ENCODE peak calls at places on chromosomes 4 and X, in five cellular contexts. E, V, Y, A and C are unnamed samples.

GRCh38 chr4:153154010-153154975 is 50.0 kb upstream of the TRIM2 start:
- DNase-seq in E (no peak), V (no peak), Y (no peak), A (peak), C (no peak)

GRCh38 chrX:134849390-134849789 is 141.4 kb upstream of the SMIM10 start:
- DNase-seq in E (no peak), V (no peak), Y (no peak), A (peak), C (no peak)

GRCh38 chrX:150100261-150100660 is 162.0 kb upstream of the EOLA2 start:
- DNase-seq in E (no peak), V (no peak), Y (no peak), A (peak), C (no peak)

GRCh38 chrX:8084023-8084422 is 87.0 kb downstream of the VCX2 start:
- DNase-seq in E (no peak), V (no peak), Y (no peak), A (peak), C (no peak)

GRCh38 chrX:123155327-123155726 is 28.8 kb upstream of the GRIA3 start:
- DNase-seq in E (no peak), V (no peak), Y (no peak), A (peak), C (no peak)

GRCh38 chr4:123327346-123327745 is 69.2 kb upstream of the SPRY1 start:
- DNase-seq in E (peak), V (peak), Y (no peak), A (peak), C (no peak)

GRCh38 chr4:158588777-158589176 is 67.1 kb downstream of the RXFP1 start:
- DNase-seq in E (no peak), V (no peak), Y (no peak), A (no peak), C (no peak)

GRCh38 chr4:153467154-153467896 is 1.2 kb downstream of the TMEM131L start:
- DNase-seq in E (peak), V (peak), Y (peak), A (no peak), C (peak)

GRCh38 chr4:63325140-63325539 is 1084.1 kb downstream of the TECRL start:
- DNase-seq in E (no peak), V (no peak), Y (no peak), A (no peak), C (no peak)

GRCh38 chrX:11541510-11541909 is 124.2 kb downstream of the ARHGAP6 start:
- DNase-seq in E (no peak), V (no peak), Y (no peak), A (no peak), C (no peak)

GRCh38 chr4:101400096-101400495 is 52.8 kb upstream of the PPP3CA start:
- DNase-seq in E (no peak), V (no peak), Y (no peak), A (peak), C (no peak)

GRCh38 chr4:7956306-7957112 is 16.8 kb upstream of the AFAP1 start:
- DNase-seq in E (no peak), V (no peak), Y (no peak), A (peak), C (no peak)

GRCh38 chr4:16626945-16627344 is 271.5 kb downstream of the LDB2 start:
- DNase-seq in E (no peak), V (peak), Y (no peak), A (peak), C (no peak)

GRCh38 chr4:3683744-3684421 is 82.3 kb upstream of the ADRA2C start:
- DNase-seq in E (no peak), V (no peak), Y (no peak), A (no peak), C (no peak)

GRCh38 chr4:30917946-30918345 is 197.8 kb downstream of the PCDH7 start:
- DNase-seq in E (no peak), V (no peak), Y (no peak), A (no peak), C (no peak)

GRCh38 chr4:69689530-69690111 is 36.6 kb upstream of the UGT2A1 start:
- DNase-seq in E (peak), V (peak), Y (no peak), A (peak), C (peak)

GRCh38 chr4:60216752-60217151 is 983.4 kb upstream of the ADGRL3 start:
- DNase-seq in E (no peak), V (peak), Y (no peak), A (peak), C (no peak)

GRCh38 chr4:127606823-127607222 is 25.9 kb upstream of the INTU start:
- DNase-seq in E (no peak), V (no peak), Y (no peak), A (peak), C (no peak)

GRCh38 chrX:46551494-46552128 is 6.4 kb upstream of the ZNF674 start:
- DNase-seq in E (peak), V (peak), Y (no peak), A (peak), C (no peak)

GRCh38 chr4:2807571-2807970 is 14.7 kb downstream of the SH3BP2 start:
- DNase-seq in E (no peak), V (no peak), Y (no peak), A (no peak), C (no peak)

GRCh38 chr4:141580523-141580922 is 55.9 kb upstream of the IL15 start:
- DNase-seq in E (peak), V (peak), Y (no peak), A (no peak), C (no peak)

GRCh38 chr4:16217300-16218051 is 8.8 kb downstream of the TAPT1 start:
- DNase-seq in E (no peak), V (no peak), Y (no peak), A (no peak), C (no peak)

GRCh38 chr4:105113800-105114199 is 32.9 kb upstream of the TET2 start:
- DNase-seq in E (no peak), V (no peak), Y (no peak), A (peak), C (no peak)

GRCh38 chr4:41143721-41144379 is 70.5 kb downstream of the APBB2 start:
- DNase-seq in E (no peak), V (no peak), Y (no peak), A (peak), C (no peak)

GRCh38 chr4:70701271-70701670 is 12.9 kb downstream of the UTP3 start:
- DNase-seq in E (no peak), V (no peak), Y (no peak), A (no peak), C (no peak)
- H3K4me2 ChIP-seq in E (no peak), V (no peak), Y (no peak), A (no peak), C (no peak)

GRCh38 chrX:10062980-10063379 is 93.8 kb upstream of the CLCN4 start:
- DNase-seq in E (no peak), V (no peak), Y (no peak), A (no peak), C (no peak)
- H3K4me2 ChIP-seq in E (no peak), V (no peak), Y (no peak), A (no peak), C (no peak)

DNA sequence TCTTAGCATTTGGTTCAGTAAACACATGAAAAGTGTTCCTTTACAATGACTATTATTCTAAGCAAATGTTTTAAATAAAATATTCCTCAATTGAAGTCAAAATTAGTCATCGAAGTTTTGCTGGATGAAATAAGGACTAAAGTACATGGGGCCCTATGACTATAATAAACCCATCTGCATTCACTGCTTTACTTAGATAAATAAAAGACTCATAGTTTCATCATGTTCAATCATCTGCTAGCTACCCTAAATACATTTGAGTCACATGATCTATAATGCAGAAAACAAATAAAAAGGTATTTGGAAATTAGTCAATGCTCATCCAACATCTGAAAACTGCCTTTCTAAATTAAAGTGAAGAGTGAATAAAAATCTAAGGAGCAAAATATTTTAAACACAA is 78.8 kb downstream of the CAMK2D start:
- DNase-seq in E (no peak), V (no peak), Y (no peak), A (peak), C (no peak)
- H3K4me2 ChIP-seq in E (no peak), V (no peak), Y (peak), A (no peak), C (peak)

DNA sequence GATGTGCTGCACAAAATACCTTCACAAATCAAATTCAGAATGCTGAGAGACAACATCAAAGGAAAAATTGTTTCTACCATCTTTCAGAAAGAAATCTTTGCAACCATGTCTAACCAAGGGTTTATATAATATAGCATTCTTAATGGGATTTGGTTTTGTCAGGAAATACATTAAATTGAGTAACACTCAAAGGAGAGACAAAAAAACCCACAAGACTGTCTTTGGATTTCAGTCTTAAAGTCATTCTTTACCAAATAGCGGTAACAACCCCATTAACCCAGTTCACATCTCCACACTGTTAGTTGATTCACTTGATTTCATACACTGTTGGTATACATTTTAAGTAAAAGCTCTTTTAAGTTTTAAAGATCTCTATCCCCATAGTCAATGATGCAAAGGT is 145.7 kb upstream of the EDNRA start:
- DNase-seq in E (no peak), V (no peak), Y (no peak), A (no peak), C (no peak)
- H3K4me2 ChIP-seq in E (no peak), V (no peak), Y (no peak), A (no peak), C (no peak)

DNA sequence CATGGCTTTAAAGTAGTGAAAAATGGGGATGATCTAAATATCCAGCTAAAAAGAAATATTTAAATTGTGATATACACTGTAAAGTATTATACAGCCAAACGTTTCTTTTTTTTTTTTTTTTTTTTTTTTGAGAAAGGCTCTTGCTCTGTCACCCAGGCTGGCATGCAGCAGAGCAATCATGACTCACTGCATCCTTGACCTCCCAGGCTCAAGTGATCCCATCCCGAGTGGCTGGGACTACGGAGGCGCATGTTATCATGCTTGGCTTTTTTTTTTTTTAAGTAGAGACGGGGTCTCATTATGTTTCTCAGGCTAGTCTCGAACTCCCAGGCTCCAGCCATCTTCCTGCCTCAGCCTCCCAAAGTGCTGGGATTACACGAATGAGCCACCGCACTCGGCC is 17.1 kb downstream of the SMIM14 start:
- DNase-seq in E (no peak), V (peak), Y (no peak), A (peak), C (no peak)
- H3K4me2 ChIP-seq in E (no peak), V (no peak), Y (peak), A (peak), C (no peak)

GRCh38 chrX:29039501-29039900 is 452.3 kb downstream of the IL1RAPL1 start:
- DNase-seq in E (no peak), V (no peak), Y (no peak), A (no peak), C (no peak)

GRCh38 chrX:29043751-29044150 is 456.5 kb downstream of the IL1RAPL1 start:
- DNase-seq in E (no peak), V (no peak), Y (no peak), A (no peak), C (no peak)

GRCh38 chrX:29040160-29040559 is 452.9 kb downstream of the IL1RAPL1 start:
- DNase-seq in E (peak), V (no peak), Y (no peak), A (no peak), C (no peak)

GRCh38 chrX:29042341-29042740 is 455.1 kb downstream of the IL1RAPL1 start:
- DNase-seq in E (no peak), V (no peak), Y (no peak), A (no peak), C (no peak)

DNA sequence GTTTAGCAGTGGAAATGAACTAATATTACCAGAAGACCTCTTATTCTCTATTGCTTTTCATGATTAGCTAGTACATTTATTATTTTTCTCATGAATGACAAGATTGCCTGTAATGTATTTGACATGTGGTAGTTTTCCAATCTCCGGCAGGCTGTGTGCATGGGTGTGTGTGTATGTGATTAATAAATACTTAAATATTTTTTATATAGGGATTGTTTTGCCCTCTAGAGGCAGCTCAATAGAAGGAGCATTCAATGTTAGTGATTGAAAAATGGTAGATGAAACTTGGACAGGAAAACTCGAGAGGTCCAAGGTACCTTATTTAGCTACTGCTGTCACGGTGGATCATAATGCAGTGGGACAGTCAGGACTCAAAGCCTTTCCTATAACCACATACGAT is 457.6 kb downstream of the IL1RAPL1 start:
- DNase-seq in E (no peak), V (no peak), Y (no peak), A (peak), C (no peak)
- H3K4me2 ChIP-seq in E (no peak), V (no peak), Y (no peak), A (no peak), C (no peak)

GRCh38 chrX:130523460-130524394 is 121.9 kb downstream of the RBMX2 start:
- DNase-seq in E (peak), V (peak), Y (no peak), A (peak), C (no peak)
- H3K4me2 ChIP-seq in E (no peak), V (peak), Y (no peak), A (peak), C (no peak)